ENCODE peak calls at places on chromosomes 1 and 21, in seven cellular contexts. U, D, X, T, M, O and W are unnamed samples.
A peak's percentile ranks its signal among the peaks of the same experiment; 100 is the strongest.

GRCh38 chr1:244989813-244990212 is 125.5 kb upstream of the HNRNPU start:
- DNase-seq in U (no peak), T (peak; percentile 73), O (peak; percentile 53), M (no peak), D (no peak), X (peak; percentile 50), W (peak; percentile 35)

GRCh38 chr1:26317612-26318337 is at the start of gene CD52:
- DNase-seq in D (no peak), M (no peak), T (no peak), X (no peak), U (peak; percentile 79), O (no peak), W (no peak)

GRCh38 chr1:40030528-40031135 is 9.9 kb upstream of the CAP1 start:
- DNase-seq in T (peak; percentile 72), M (no peak), X (peak; percentile 59), O (no peak), U (no peak), D (no peak), W (no peak)

GRCh38 chr1:1200876-1201810 is 5.2 kb downstream of the TNFRSF18 start:
- DNase-seq in X (peak; percentile 63), D (peak; percentile 53), O (peak; percentile 51), M (no peak), U (peak; percentile 37), T (peak; percentile 64), W (peak; percentile 10)

GRCh38 chr1:18962855-18963737 is 6.6 kb upstream of the IFFO2 start:
- DNase-seq in D (no peak), O (no peak), T (no peak), X (no peak), U (no peak), M (no peak), W (no peak)

GRCh38 chr21:45739218-45740087 is 95.9 kb downstream of the PCBP3 start:
- DNase-seq in T (no peak), X (no peak), O (no peak), M (no peak), D (no peak), U (no peak), W (no peak)

GRCh38 chr1:222084996-222085395 is 343.1 kb upstream of the DUSP10 start:
- DNase-seq in D (no peak), U (no peak), O (no peak), T (no peak), M (no peak), X (peak; percentile 91), W (no peak)

GRCh38 chr1:15584489-15585363 is at the start of gene AGMAT:
- DNase-seq in D (peak; percentile 82), T (peak; percentile 35), M (peak; percentile 65), O (peak; percentile 52), U (peak; percentile 87), X (peak; percentile 25), W (peak; percentile 16)